ENCODE peak calls at places on chromosomes 11 and 22, in six cellular contexts. One of them, this sample, is unnamed.

GRCh38 chr22:44428941-44429615 is 69.0 kb downstream of the RTL6 start:
- DNase-seq in brain microvascular endothelial cell: no peak
- DNase-seq in CD8-positive, alpha-beta T cell: no peak
- DNase-seq in mesenchymal stem cell: no peak
- DNase-seq in body of pancreas: no peak
- DNase-seq in Peyer's patch: no peak
- DNase-seq in this sample: no peak

GRCh38 chr11:122803716-122804115 is 34.6 kb upstream of the CRTAM start:
- DNase-seq in CD8-positive, alpha-beta T cell: no peak
- DNase-seq in Peyer's patch: no peak
- DNase-seq in brain microvascular endothelial cell: no peak
- DNase-seq in mesenchymal stem cell: no peak
- DNase-seq in body of pancreas: no peak
- DNase-seq in this sample: no peak

GRCh38 chr11:102783720-102784119 is 3.3 kb upstream of the MMP10 start:
- DNase-seq in body of pancreas: no peak
- DNase-seq in CD8-positive, alpha-beta T cell: no peak
- DNase-seq in brain microvascular endothelial cell: no peak
- DNase-seq in mesenchymal stem cell: no peak
- DNase-seq in Peyer's patch: no peak
- DNase-seq in this sample: no peak

GRCh38 chr11:11588243-11588642 is 33.6 kb downstream of the GALNT18 start:
- DNase-seq in Peyer's patch: no peak
- DNase-seq in CD8-positive, alpha-beta T cell: no peak
- DNase-seq in brain microvascular endothelial cell: no peak
- DNase-seq in mesenchymal stem cell: no peak
- DNase-seq in body of pancreas: no peak
- DNase-seq in this sample: no peak

GRCh38 chr11:16154715-16155396 is 201.5 kb downstream of the SOX6 start:
- DNase-seq in CD8-positive, alpha-beta T cell: no peak
- DNase-seq in mesenchymal stem cell: no peak
- DNase-seq in brain microvascular endothelial cell: no peak
- DNase-seq in Peyer's patch: no peak
- DNase-seq in body of pancreas: peak; percentile 74
- DNase-seq in this sample: no peak

GRCh38 chr11:102883132-102883531 is 8.3 kb upstream of the MMP12 start:
- DNase-seq in brain microvascular endothelial cell: no peak
- DNase-seq in body of pancreas: no peak
- DNase-seq in mesenchymal stem cell: no peak
- DNase-seq in CD8-positive, alpha-beta T cell: no peak
- DNase-seq in Peyer's patch: no peak
- DNase-seq in this sample: no peak

GRCh38 chr11:12288212-12288933 is 89.0 kb upstream of the PARVA start:
- DNase-seq in Peyer's patch: peak; percentile 80
- DNase-seq in brain microvascular endothelial cell: peak; percentile 93
- DNase-seq in body of pancreas: peak; percentile 70
- DNase-seq in CD8-positive, alpha-beta T cell: peak; percentile 59
- DNase-seq in mesenchymal stem cell: peak; percentile 94
- DNase-seq in this sample: peak; percentile 88

GRCh38 chr11:10688401-10688800 is 5.2 kb downstream of the IRAG1 start:
- DNase-seq in body of pancreas: no peak
- DNase-seq in Peyer's patch: no peak
- DNase-seq in brain microvascular endothelial cell: no peak
- DNase-seq in CD8-positive, alpha-beta T cell: no peak
- DNase-seq in mesenchymal stem cell: no peak
- DNase-seq in this sample: peak; percentile 62

GRCh38 chr11:12167098-12167999 is 57.0 kb downstream of the MICAL2 start:
- DNase-seq in brain microvascular endothelial cell: peak; percentile 94
- DNase-seq in mesenchymal stem cell: peak; percentile 94
- DNase-seq in CD8-positive, alpha-beta T cell: no peak
- DNase-seq in Peyer's patch: peak; percentile 84
- DNase-seq in body of pancreas: no peak
- DNase-seq in this sample: peak; percentile 78

GRCh38 chr11:124751741-124752470 is at the start of gene VSIG2:
- DNase-seq in mesenchymal stem cell: no peak
- DNase-seq in brain microvascular endothelial cell: no peak
- DNase-seq in Peyer's patch: no peak
- DNase-seq in CD8-positive, alpha-beta T cell: no peak
- DNase-seq in body of pancreas: no peak
- DNase-seq in this sample: no peak

GRCh38 chr22:44067901-44068300 is 43.8 kb downstream of the PARVB start:
- DNase-seq in Peyer's patch: no peak
- DNase-seq in CD8-positive, alpha-beta T cell: no peak
- DNase-seq in brain microvascular endothelial cell: no peak
- DNase-seq in mesenchymal stem cell: no peak
- DNase-seq in body of pancreas: no peak
- DNase-seq in this sample: no peak

GRCh38 chr11:68673991-68674390 is 10.4 kb upstream of the GAL start:
- DNase-seq in body of pancreas: no peak
- DNase-seq in Peyer's patch: peak; percentile 18
- DNase-seq in brain microvascular endothelial cell: no peak
- DNase-seq in mesenchymal stem cell: no peak
- DNase-seq in CD8-positive, alpha-beta T cell: no peak
- DNase-seq in this sample: no peak

GRCh38 chr22:33210129-33210784 is 152.1 kb upstream of the SYN3 start:
- DNase-seq in CD8-positive, alpha-beta T cell: no peak
- DNase-seq in Peyer's patch: no peak
- DNase-seq in mesenchymal stem cell: peak; percentile 30
- DNase-seq in body of pancreas: peak; percentile 14
- DNase-seq in brain microvascular endothelial cell: peak; percentile 11
- DNase-seq in this sample: no peak

GRCh38 chr22:48488149-48488551 is 1339.5 kb downstream of the BRD1 start:
- DNase-seq in mesenchymal stem cell: no peak
- DNase-seq in brain microvascular endothelial cell: no peak
- DNase-seq in body of pancreas: no peak
- DNase-seq in Peyer's patch: no peak
- DNase-seq in CD8-positive, alpha-beta T cell: no peak
- DNase-seq in this sample: no peak

GRCh38 chr11:104856607-104857006 is 41.7 kb downstream of the CASP12 start:
- DNase-seq in brain microvascular endothelial cell: no peak
- DNase-seq in Peyer's patch: no peak
- DNase-seq in CD8-positive, alpha-beta T cell: no peak
- DNase-seq in mesenchymal stem cell: no peak
- DNase-seq in body of pancreas: no peak
- DNase-seq in this sample: no peak

GRCh38 chr11:12125609-12126149 is 15.3 kb downstream of the MICAL2 start:
- DNase-seq in body of pancreas: peak; percentile 28
- DNase-seq in CD8-positive, alpha-beta T cell: no peak
- DNase-seq in brain microvascular endothelial cell: no peak
- DNase-seq in Peyer's patch: no peak
- DNase-seq in mesenchymal stem cell: peak; percentile 84
- DNase-seq in this sample: no peak

GRCh38 chr22:40313007-40313406 is 33.3 kb upstream of the ADSL start:
- DNase-seq in mesenchymal stem cell: no peak
- DNase-seq in body of pancreas: no peak
- DNase-seq in Peyer's patch: no peak
- DNase-seq in CD8-positive, alpha-beta T cell: no peak
- DNase-seq in brain microvascular endothelial cell: no peak
- DNase-seq in this sample: no peak

GRCh38 chr11:13850256-13851010 is 112.1 kb upstream of the SPON1 start:
- DNase-seq in brain microvascular endothelial cell: no peak
- DNase-seq in body of pancreas: no peak
- DNase-seq in CD8-positive, alpha-beta T cell: no peak
- DNase-seq in Peyer's patch: no peak
- DNase-seq in mesenchymal stem cell: no peak
- DNase-seq in this sample: no peak

GRCh38 chr11:83120328-83120727 is 36.6 kb upstream of the PCF11 start:
- DNase-seq in brain microvascular endothelial cell: no peak
- DNase-seq in Peyer's patch: no peak
- DNase-seq in mesenchymal stem cell: peak; percentile 13
- DNase-seq in body of pancreas: no peak
- DNase-seq in CD8-positive, alpha-beta T cell: no peak
- DNase-seq in this sample: no peak

GRCh38 chr11:5289696-5290095 is 12.1 kb downstream of the OR51B4 start:
- DNase-seq in mesenchymal stem cell: no peak
- DNase-seq in body of pancreas: no peak
- DNase-seq in brain microvascular endothelial cell: no peak
- DNase-seq in CD8-positive, alpha-beta T cell: no peak
- DNase-seq in Peyer's patch: no peak
- DNase-seq in this sample: no peak

GRCh38 chr11:721913-722811 is 16.1 kb downstream of the EPS8L2 start:
- DNase-seq in mesenchymal stem cell: no peak
- DNase-seq in brain microvascular endothelial cell: no peak
- DNase-seq in Peyer's patch: peak; percentile 72
- DNase-seq in body of pancreas: no peak
- DNase-seq in CD8-positive, alpha-beta T cell: peak; percentile 70
- DNase-seq in this sample: no peak

GRCh38 chr22:32700186-32700882 is 101.2 kb upstream of the TIMP3 start:
- DNase-seq in brain microvascular endothelial cell: no peak
- DNase-seq in mesenchymal stem cell: peak; percentile 75
- DNase-seq in body of pancreas: peak; percentile 7
- DNase-seq in CD8-positive, alpha-beta T cell: no peak
- DNase-seq in Peyer's patch: no peak
- DNase-seq in this sample: peak; percentile 43

DNA sequence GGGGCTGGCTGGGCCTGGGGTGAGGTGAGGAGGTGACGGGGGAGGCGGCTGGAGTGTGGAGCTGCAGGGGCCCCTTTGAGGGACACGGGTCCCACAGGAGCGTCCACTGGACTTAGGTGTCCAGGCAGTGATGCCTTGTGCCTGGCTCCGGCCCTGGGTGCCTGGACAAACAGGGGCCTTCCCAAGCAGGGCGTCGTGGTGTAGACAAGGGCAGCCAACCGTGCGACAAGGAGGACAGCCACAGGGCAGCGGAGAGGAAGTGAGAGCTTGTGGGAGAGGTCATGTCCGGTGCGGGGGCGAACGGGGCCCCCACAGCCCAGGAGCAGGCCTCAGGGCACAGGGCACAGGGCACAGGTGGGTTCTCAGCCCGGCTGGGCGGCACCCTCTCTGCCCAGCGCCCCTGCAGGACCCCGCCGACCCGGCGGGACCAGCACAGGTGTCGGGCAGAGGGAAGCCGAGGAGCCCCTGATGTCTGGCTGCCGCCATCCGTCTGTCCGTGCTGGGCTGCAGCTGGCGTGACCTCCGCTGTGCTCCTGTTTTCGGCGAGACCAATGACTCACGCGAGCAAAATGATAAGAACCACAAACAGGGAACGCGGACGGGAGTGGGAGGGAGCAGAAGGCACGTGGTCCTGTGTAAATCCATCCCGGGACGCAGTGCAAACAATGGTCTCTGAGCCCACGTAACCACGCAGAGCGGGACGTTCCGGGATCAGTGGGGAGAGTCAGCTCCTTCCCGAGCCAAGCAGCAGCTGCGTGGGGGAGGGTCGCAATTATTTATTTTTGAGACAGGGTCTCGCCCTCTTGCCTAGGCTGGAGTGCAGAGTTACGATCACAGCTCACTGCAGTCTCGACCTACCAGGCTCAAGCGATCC is 49.1 kb upstream of the A4GALT start:
- DNase-seq in Peyer's patch: peak; percentile 65
- DNase-seq in body of pancreas: peak; percentile 82
- DNase-seq in brain microvascular endothelial cell: peak; percentile 90
- DNase-seq in CD8-positive, alpha-beta T cell: no peak
- DNase-seq in mesenchymal stem cell: peak; percentile 89
- DNase-seq in this sample: no peak
- H3K4me3 ChIP-seq in Peyer's patch: peak overlapping the region; percentile 33
- H3K4me3 ChIP-seq in body of pancreas: no peak overlapping the region
- H3K4me3 ChIP-seq in brain microvascular endothelial cell: no peak overlapping the region
- H3K4me3 ChIP-seq in CD8-positive, alpha-beta T cell: no peak overlapping the region
- H3K4me3 ChIP-seq in mesenchymal stem cell: peak overlapping the region; percentile 54
- H3K4me3 ChIP-seq in this sample: peak overlapping the region; percentile 43

DNA sequence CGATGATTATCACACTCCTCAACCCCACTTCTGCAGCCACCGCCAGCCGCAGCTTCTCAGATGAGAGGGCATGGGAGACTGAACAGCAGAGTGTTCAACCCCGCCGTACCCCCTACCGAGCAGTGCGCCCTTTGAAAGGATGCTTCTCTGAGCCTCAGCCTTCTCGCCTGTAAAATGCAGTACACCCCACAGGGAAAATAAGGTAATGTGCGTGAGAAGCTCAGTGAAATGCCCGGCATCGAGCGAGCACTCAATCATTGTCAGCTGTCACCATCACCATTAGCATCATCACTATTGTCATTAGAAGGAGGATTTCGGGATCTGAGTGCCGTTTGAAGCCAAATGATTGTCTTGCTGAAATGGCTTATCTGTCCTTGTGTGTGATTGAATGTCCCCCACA is 13.6 kb downstream of the TRIM29 start:
- DNase-seq in mesenchymal stem cell: no peak
- DNase-seq in body of pancreas: no peak
- DNase-seq in brain microvascular endothelial cell: no peak
- DNase-seq in CD8-positive, alpha-beta T cell: no peak
- DNase-seq in Peyer's patch: no peak
- DNase-seq in this sample: no peak
- H3K27ac ChIP-seq in mesenchymal stem cell: no peak overlapping the region
- H3K27ac ChIP-seq in body of pancreas: no peak overlapping the region
- H3K27ac ChIP-seq in brain microvascular endothelial cell: no peak overlapping the region
- H3K27ac ChIP-seq in CD8-positive, alpha-beta T cell: no peak overlapping the region
- H3K27ac ChIP-seq in Peyer's patch: no peak overlapping the region
- H3K27ac ChIP-seq in this sample: no peak overlapping the region

GRCh38 chr11:46918778-46919513 is 596 bp upstream of the LRP4 start:
- DNase-seq in mesenchymal stem cell: peak; percentile 32
- DNase-seq in brain microvascular endothelial cell: no peak
- DNase-seq in body of pancreas: no peak
- DNase-seq in CD8-positive, alpha-beta T cell: no peak
- DNase-seq in Peyer's patch: no peak
- DNase-seq in this sample: no peak
- H3K4me3 ChIP-seq in mesenchymal stem cell: peak overlapping the region; percentile 69
- H3K4me3 ChIP-seq in brain microvascular endothelial cell: peak overlapping the region; percentile 66
- H3K4me3 ChIP-seq in body of pancreas: no peak overlapping the region
- H3K4me3 ChIP-seq in CD8-positive, alpha-beta T cell: no peak overlapping the region
- H3K4me3 ChIP-seq in Peyer's patch: peak overlapping the region; percentile 89
- H3K4me3 ChIP-seq in this sample: peak overlapping the region; percentile 80

GRCh38 chr22:38784035-38784434 is 9.9 kb downstream of the DNAL4 start:
- DNase-seq in CD8-positive, alpha-beta T cell: no peak
- DNase-seq in Peyer's patch: no peak
- DNase-seq in body of pancreas: no peak
- DNase-seq in mesenchymal stem cell: no peak
- DNase-seq in brain microvascular endothelial cell: no peak
- DNase-seq in this sample: no peak
- H3K27ac ChIP-seq in CD8-positive, alpha-beta T cell: no peak overlapping the region
- H3K27ac ChIP-seq in Peyer's patch: no peak overlapping the region
- H3K27ac ChIP-seq in body of pancreas: no peak overlapping the region
- H3K27ac ChIP-seq in mesenchymal stem cell: no peak overlapping the region
- H3K27ac ChIP-seq in brain microvascular endothelial cell: no peak overlapping the region
- H3K27ac ChIP-seq in this sample: no peak overlapping the region

This sample was measured in coronary artery.